ENCODE peak calls at places on chromosomes 3 and 15, in seven cellular contexts. C is uterus, A is thoracic aorta, Y is GM20000, W is neural progenitor cell, H is stomach, P is lower lobe of right lung. O is an unnamed sample.

GRCh38 chr3:136644200-136644599 is 108.0 kb downstream of the STAG1 start:
- DNase-seq in Y (no peak), P (no peak), A (no peak), H (no peak), W (no peak), C (no peak), O (no peak)

GRCh38 chr3:30462725-30463124 is 143.7 kb upstream of the TGFBR2 start:
- DNase-seq in Y (no peak), P (no peak), C (no peak), A (no peak), H (no peak), W (no peak), O (no peak)

GRCh38 chr3:17160597-17160996 is 275.8 kb downstream of the PLCL2 start:
- DNase-seq in P (no peak), Y (no peak), H (no peak), C (no peak), A (no peak), W (no peak), O (no peak)

GRCh38 chr3:120113128-120114116 is 19.2 kb upstream of the GSK3B start:
- DNase-seq in A (no peak), W (no peak), H (peak; percentile 54), Y (no peak), P (no peak), C (no peak), O (no peak)

GRCh38 chr3:39065197-39065596 is 13.4 kb downstream of the WDR48 start:
- DNase-seq in C (no peak), P (no peak), H (no peak), Y (peak; percentile 61), W (peak; percentile 69), A (no peak), O (no peak)

GRCh38 chr3:147713234-147714133 is 304.3 kb downstream of the ZIC1 start:
- DNase-seq in A (no peak), P (no peak), H (no peak), Y (no peak), W (no peak), C (no peak), O (no peak)

GRCh38 chr3:19885468-19885867 is 48.5 kb downstream of the EFHB start:
- DNase-seq in W (peak; percentile 83), A (no peak), C (no peak), Y (peak; percentile 52), H (no peak), P (no peak), O (no peak)

GRCh38 chr3:55416381-55416821 is 70.7 kb downstream of the WNT5A start:
- DNase-seq in H (no peak), W (no peak), C (no peak), P (no peak), A (no peak), Y (no peak), O (peak; percentile 94)

GRCh38 chr3:105533955-105534354 is 167.2 kb downstream of the ALCAM start:
- DNase-seq in C (no peak), P (no peak), H (no peak), A (no peak), Y (no peak), W (no peak), O (no peak)

GRCh38 chr15:77417642-77418041 is 2.3 kb downstream of the PEAK1 start:
- DNase-seq in Y (no peak), P (no peak), H (no peak), C (no peak), W (no peak), A (no peak), O (no peak)

GRCh38 chr3:42063886-42064285 is 27.3 kb upstream of the TRAK1 start:
- DNase-seq in C (no peak), W (no peak), A (no peak), Y (no peak), H (no peak), P (no peak), O (peak; percentile 81)

GRCh38 chr3:148582126-148582525 is 115.6 kb upstream of the AGTR1 start:
- DNase-seq in P (no peak), A (no peak), Y (no peak), H (no peak), C (no peak), W (no peak), O (no peak)

GRCh38 chr15:88636039-88636438 is 2.8 kb upstream of the ISG20 start:
- DNase-seq in Y (no peak), W (no peak), P (peak; percentile 61), A (no peak), H (peak; percentile 88), C (no peak), O (no peak)

GRCh38 chr3:40756500-40756899 is 231.7 kb downstream of the ZNF621 start:
- DNase-seq in Y (no peak), H (no peak), W (no peak), A (no peak), C (no peak), P (no peak), O (no peak)

GRCh38 chr15:29698030-29698701 is 124.1 kb downstream of the TJP1 start:
- DNase-seq in Y (no peak), A (no peak), H (no peak), C (no peak), W (no peak), P (no peak), O (peak; percentile 78)

GRCh38 chr3:147925272-147925671 is 516.1 kb downstream of the ZIC1 start:
- DNase-seq in C (no peak), P (no peak), H (no peak), A (no peak), W (no peak), Y (no peak), O (no peak)

GRCh38 chr3:24299801-24300626 is 194.6 kb downstream of the THRB start:
- DNase-seq in P (no peak), Y (no peak), A (no peak), H (no peak), W (no peak), C (no peak), O (no peak)

GRCh38 chr3:72372161-72372560 is 476.1 kb downstream of the SHQ1 start:
- DNase-seq in C (no peak), W (no peak), A (no peak), H (no peak), P (no peak), Y (no peak), O (no peak)

GRCh38 chr15:45549831-45550230 is 27.3 kb upstream of the SLC30A4 start:
- DNase-seq in P (no peak), Y (no peak), H (no peak), C (no peak), A (no peak), W (no peak), O (peak; percentile 37)

GRCh38 chr3:185151959-185152432 is 864 bp downstream of the C3orf70 start:
- DNase-seq in C (peak; percentile 33), A (no peak), W (no peak), Y (peak; percentile 10), H (no peak), P (no peak), O (no peak)

GRCh38 chr15:66715736-66716667 is 14.0 kb downstream of the SMAD6 start:
- DNase-seq in H (no peak), A (no peak), W (peak; percentile 44), Y (no peak), C (no peak), P (no peak), O (no peak)

GRCh38 chr3:188468672-188469071 is 314.7 kb downstream of the LPP start:
- DNase-seq in Y (no peak), C (peak; percentile 95), H (no peak), P (no peak), W (no peak), A (no peak), O (no peak)

GRCh38 chr15:72472907-72473669 is 1.0 kb upstream of the ARIH1 start:
- DNase-seq in C (no peak), H (no peak), P (no peak), W (no peak), Y (no peak), A (no peak), O (no peak)

DNA sequence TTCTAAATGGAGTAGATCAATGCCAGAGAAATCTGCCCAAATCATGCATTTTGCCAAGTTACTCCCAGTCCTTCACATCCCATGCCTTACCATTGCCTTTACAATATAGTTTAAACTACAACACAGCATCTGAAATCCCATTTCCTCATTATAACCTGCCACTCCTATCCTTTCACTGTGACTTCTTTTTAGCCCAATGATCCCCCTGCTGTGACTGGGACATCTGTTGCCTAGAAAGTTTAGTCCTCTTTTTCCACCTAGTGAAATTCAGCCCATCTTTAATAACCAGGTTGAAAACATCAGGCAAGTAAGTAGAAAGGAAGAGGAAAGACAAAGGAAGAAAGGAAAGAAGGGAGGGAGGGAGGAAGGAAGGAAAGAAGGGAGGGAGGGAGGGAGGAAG is 627.9 kb upstream of the ZNF385D start:
- DNase-seq in A (no peak), C (no peak), P (no peak), Y (no peak), W (no peak), H (no peak), O (no peak)
- TF ChIP-seq CTCF in A (no peak), C (no peak), P (no peak), Y (no peak), W (no peak), H (no peak), O (no peak)

GRCh38 chr3:9076985-9077384 is 113.7 kb upstream of the RAD18 start:
- DNase-seq in W (peak; percentile 44), P (no peak), Y (no peak), H (no peak), A (no peak), C (no peak), O (no peak)

GRCh38 chr3:9079674-9080073 is 116.4 kb upstream of the RAD18 start:
- DNase-seq in C (no peak), A (no peak), H (no peak), W (no peak), Y (no peak), P (no peak), O (no peak)

GRCh38 chr3:9081201-9081818 is 118.0 kb upstream of the RAD18 start:
- DNase-seq in P (no peak), C (no peak), W (no peak), Y (no peak), A (no peak), H (no peak), O (no peak)

GRCh38 chr3:9080165-9080564 is 116.9 kb upstream of the RAD18 start:
- DNase-seq in H (no peak), A (no peak), P (no peak), C (no peak), Y (no peak), W (no peak), O (no peak)

GRCh38 chr3:9078561-9079240 is 115.4 kb upstream of the RAD18 start:
- DNase-seq in H (no peak), A (no peak), P (no peak), Y (peak; percentile 32), W (peak; percentile 57), C (no peak), O (no peak)
- TF ChIP-seq CTCF in H (no peak), A (peak; percentile 11), P (no peak), Y (peak; percentile 15), W (peak; percentile 30), C (no peak), O (no peak)

DNA sequence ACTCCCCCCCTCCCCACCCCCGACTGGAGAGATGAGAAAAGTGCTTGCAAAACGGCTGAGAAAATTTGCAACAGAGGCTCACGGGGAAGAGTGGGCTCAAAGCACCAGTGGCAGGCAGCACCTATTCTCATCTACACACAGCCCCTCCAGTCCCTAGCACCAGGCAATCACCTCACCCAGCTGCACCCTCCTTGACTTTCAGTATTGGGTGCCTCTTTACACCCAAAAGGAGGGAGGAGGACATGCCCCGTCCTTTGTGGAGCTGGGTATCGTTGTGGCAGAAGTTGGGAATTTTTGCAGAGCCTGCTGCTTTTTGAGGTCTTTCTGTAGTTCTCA is 182.8 kb upstream of the TOPAZ1 start:
- DNase-seq in Y (no peak), C (no peak), P (no peak), W (no peak), H (no peak), A (no peak), O (no peak)
- TF ChIP-seq CTCF in Y (no peak), C (no peak), P (no peak), W (no peak), H (no peak), A (no peak), O (no peak)

GRCh38 chr3:142844339-142844977 is 44.4 kb downstream of the PCOLCE2 start:
- DNase-seq in C (no peak), A (no peak), P (no peak), Y (peak; percentile 30), W (peak; percentile 33), H (no peak), O (no peak)
- TF ChIP-seq CTCF in C (no peak), A (no peak), P (peak; percentile 32), Y (peak; percentile 8), W (peak; percentile 61), H (peak; percentile 17), O (peak; percentile 46)

O was measured in HFF-Myc.